ENCODE peak calls at places on chromosomes 6 and 20, in eight cellular contexts. M is activated naive CD8-positive, alpha-beta T cell treated with anti-CD3 and anti-CD28 coated beads for 36 hours; P is CD4-positive, CD25-positive, alpha-beta regulatory T cell; G is neuronal stem cell; F is nucleus accumbens; Z is RCC 7860; A is ELR; O is left cardiac atrium. I is an unnamed sample.
A peak's percentile ranks its signal among the peaks of the same experiment; 100 is the strongest.

GRCh38 chr6:25454141-25454540 is 175.0 kb downstream of the CARMIL1 start:
- DNase-seq in M (no peak), P (no peak), G (no peak), F (no peak), Z (no peak), A (no peak), O (no peak), I (no peak)

GRCh38 chr20:18056174-18057105 is 1.3 kb downstream of the OVOL2 start:
- DNase-seq in M (peak; percentile 31), P (no peak), G (no peak), F (no peak), Z (no peak), A (no peak), O (no peak), I (no peak)

GRCh38 chr20:46720776-46721425 is 11.5 kb downstream of the SLC2A10 start:
- DNase-seq in M (no peak), P (no peak), G (no peak), F (no peak), Z (no peak), A (peak; percentile 53), O (no peak), I (no peak)

GRCh38 chr6:135054238-135054574 is 416 bp downstream of the HBS1L start:
- DNase-seq in M (no peak), P (no peak), G (no peak), F (no peak), Z (no peak), A (peak; percentile 54), O (no peak), I (no peak)

GRCh38 chr6:167794386-167795157 is 32.1 kb upstream of the AFDN start:
- DNase-seq in M (no peak), P (no peak), G (no peak), F (no peak), Z (no peak), A (no peak), O (no peak), I (no peak)

GRCh38 chr6:106104941-106105340 is 18.8 kb downstream of the PRDM1 start:
- DNase-seq in M (no peak), P (no peak), G (no peak), F (no peak), Z (no peak), A (no peak), O (no peak), I (no peak)

GRCh38 chr20:64101731-64102621 is 5.4 kb downstream of the NPBWR2 start:
- DNase-seq in M (peak; percentile 78), P (peak; percentile 56), G (peak; percentile 74), F (no peak), Z (no peak), A (peak; percentile 38), O (peak; percentile 50), I (peak; percentile 62)

GRCh38 chr6:143262037-143262436 is 188.5 kb downstream of the ADAT2 start:
- DNase-seq in M (no peak), P (no peak), G (no peak), F (no peak), Z (no peak), A (no peak), O (no peak), I (no peak)

GRCh38 chr6:75602897-75603395 is 1.3 kb downstream of the SENP6 start:
- DNase-seq in M (no peak), P (no peak), G (no peak), F (no peak), Z (no peak), A (no peak), O (no peak), I (no peak)

GRCh38 chr6:170027111-170028043 is 263.5 kb downstream of the DLL1 start:
- DNase-seq in M (no peak), P (no peak), G (no peak), F (no peak), Z (no peak), A (no peak), O (no peak), I (no peak)

GRCh38 chr6:160379464-160379863 is 31.3 kb downstream of the SLC22A3 start:
- DNase-seq in M (no peak), P (no peak), G (no peak), F (no peak), Z (no peak), A (peak; percentile 79), O (no peak), I (no peak)

GRCh38 chr6:151679081-151679480 is 128.4 kb upstream of the ESR1 start:
- DNase-seq in M (peak; percentile 41), P (no peak), G (no peak), F (no peak), Z (no peak), A (peak; percentile 50), O (peak; percentile 48), I (no peak)

GRCh38 chr20:64056889-64057627 is 5.9 kb upstream of the TCEA2 start:
- DNase-seq in M (peak; percentile 44), P (no peak), G (no peak), F (no peak), Z (no peak), A (no peak), O (no peak), I (no peak)

GRCh38 chr20:48667889-48668413 is 159.8 kb downstream of the PREX1 start:
- DNase-seq in M (no peak), P (no peak), G (no peak), F (no peak), Z (no peak), A (no peak), O (no peak), I (no peak)

GRCh38 chr20:43832961-43833360 is 81.7 kb upstream of the TOX2 start:
- DNase-seq in M (no peak), P (no peak), G (no peak), F (no peak), Z (no peak), A (no peak), O (no peak), I (no peak)

GRCh38 chr20:18063676-18064075 is 6.0 kb upstream of the OVOL2 start:
- DNase-seq in M (no peak), P (no peak), G (no peak), F (no peak), Z (no peak), A (no peak), O (no peak), I (no peak)